ENCODE peak calls at places on chromosomes 13 and 19, in five cellular contexts. Z, Q, H, E and W are unnamed samples.

GRCh38 chr13:112733661-112734379 is 44.0 kb downstream of the ATP11A start:
- DNase-seq in Z (no peak), H (no peak), E (no peak), Q (peak), W (no peak)

GRCh38 chr19:19445911-19446361 is 40.5 kb downstream of the GATAD2A start:
- DNase-seq in H (no peak), E (no peak), Z (no peak), Q (no peak), W (no peak)

GRCh38 chr19:49977111-49977510 is 16.1 kb upstream of the SIGLEC11 start:
- DNase-seq in E (no peak), Z (no peak), H (no peak), Q (no peak), W (no peak)

GRCh38 chr13:47215741-47216140 is 318.9 kb upstream of the HTR2A start:
- DNase-seq in Q (no peak), E (no peak), Z (no peak), H (no peak), W (no peak)

GRCh38 chr19:590396-590745 is 690 bp downstream of the HCN2 start:
- DNase-seq in Z (no peak), Q (no peak), H (no peak), E (no peak), W (no peak)

GRCh38 chr19:18762125-18763023 is 28.7 kb downstream of the COMP start:
- DNase-seq in E (no peak), H (peak), Q (no peak), Z (no peak), W (no peak)

GRCh38 chr13:36154567-36155231 is 23.5 kb upstream of the DCLK1 start:
- DNase-seq in Z (no peak), E (no peak), H (no peak), Q (no peak), W (no peak)

GRCh38 chr19:43774103-43774939 is 6.5 kb downstream of the KCNN4 start:
- DNase-seq in E (no peak), Q (no peak), H (no peak), Z (no peak), W (no peak)

GRCh38 chr19:49157445-49158224 is at the start of gene TRPM4:
- DNase-seq in Q (peak), E (peak), H (peak), Z (no peak), W (peak)

GRCh38 chr13:22665531-22665930 is 515.2 kb upstream of the SGCG start:
- DNase-seq in H (peak), Z (no peak), Q (no peak), E (no peak), W (no peak)

GRCh38 chr19:3098515-3099346 is 4.6 kb downstream of the GNA11 start:
- DNase-seq in Q (no peak), Z (no peak), H (no peak), E (no peak), W (peak)

GRCh38 chr19:55336101-55336500 is 3.6 kb upstream of the KMT5C start:
- DNase-seq in E (no peak), Q (no peak), Z (no peak), H (no peak), W (no peak)

GRCh38 chr19:52527954-52528326 is 472 bp downstream of the ZNF808 start:
- DNase-seq in Z (no peak), Q (no peak), H (peak), E (no peak), W (no peak)

GRCh38 chr19:57558525-57558924 is 1.1 kb downstream of the ZNF550 start:
- DNase-seq in E (no peak), Q (no peak), Z (no peak), H (no peak), W (no peak)

GRCh38 chr19:17348700-17349099 is 11.3 kb downstream of the GTPBP3 start:
- DNase-seq in Q (no peak), Z (no peak), E (no peak), H (no peak), W (no peak)

GRCh38 chr13:112741185-112741755 is 51.4 kb downstream of the ATP11A start:
- DNase-seq in H (no peak), E (no peak), Z (no peak), Q (no peak), W (no peak)

GRCh38 chr19:54448037-54448773 is 794 bp upstream of the LENG8 start:
- DNase-seq in Z (no peak), H (peak), E (no peak), Q (peak), W (no peak)

GRCh38 chr19:1082165-1082927 is 12.8 kb downstream of the POLR2E start:
- DNase-seq in E (peak), H (peak), Z (no peak), Q (no peak), W (peak)

GRCh38 chr19:52527134-52527953 is at the start of gene ZNF808:
- DNase-seq in Q (peak), Z (peak), H (peak), E (peak), W (peak)

GRCh38 chr19:41431426-41432386 is 4.5 kb upstream of the B3GNT8 start:
- DNase-seq in Q (no peak), E (no peak), Z (peak), H (peak), W (no peak)

GRCh38 chr19:10027158-10027997 is 14.1 kb downstream of the RDH8 start:
- DNase-seq in E (no peak), H (peak), Z (peak), Q (peak), W (peak)

GRCh38 chr19:41998246-41999020 is 4.4 kb upstream of the ATP1A3 start:
- DNase-seq in Q (peak), E (no peak), H (no peak), Z (no peak), W (peak)

GRCh38 chr19:19597809-19598306 is 20.6 kb downstream of the PBX4 start:
- DNase-seq in H (no peak), Q (no peak), Z (no peak), E (no peak), W (peak)

GRCh38 chr19:13832096-13832495 is 36.9 kb downstream of the ZSWIM4 start:
- DNase-seq in Q (no peak), Z (no peak), E (no peak), H (no peak), W (no peak)

GRCh38 chr19:35251456-35251855 is 2.7 kb downstream of the LSR start:
- DNase-seq in H (no peak), E (no peak), Z (no peak), Q (no peak), W (no peak)

GRCh38 chr19:17685451-17686026 is 2.6 kb downstream of the UNC13A start:
- DNase-seq in E (no peak), H (no peak), Z (no peak), Q (no peak), W (no peak)

GRCh38 chr19:42332059-42332458 is 6.6 kb downstream of the MEGF8 start:
- DNase-seq in Z (no peak), H (no peak), Q (no peak), E (no peak), W (no peak)

GRCh38 chr13:43698743-43699142 is 88.0 kb downstream of the ENOX1 start:
- DNase-seq in Q (no peak), H (no peak), Z (no peak), E (no peak), W (no peak)

GRCh38 chr19:39351537-39352037 is 9.4 kb downstream of the SAMD4B start:
- DNase-seq in E (no peak), H (no peak), Q (no peak), Z (no peak), W (peak)

GRCh38 chr13:29301027-29301426 is 294.5 kb downstream of the SLC7A1 start:
- DNase-seq in Q (no peak), Z (no peak), E (no peak), H (no peak), W (no peak)

GRCh38 chr19:38742296-38742695 is 2.0 kb downstream of the CAPN12 start:
- DNase-seq in Q (no peak), Z (no peak), E (no peak), H (no peak), W (no peak)

GRCh38 chr13:23868521-23868920 is 20.7 kb downstream of the MIPEP start:
- DNase-seq in Q (no peak), E (no peak), H (no peak), Z (no peak), W (no peak)

GRCh38 chr19:43738780-43739211 is 16.0 kb downstream of the SMG9 start:
- DNase-seq in H (peak), Z (no peak), E (no peak), Q (no peak), W (no peak)

GRCh38 chr19:46251415-46251814 is 21.9 kb downstream of the IGFL1 start:
- DNase-seq in H (peak), Z (no peak), Q (no peak), E (no peak), W (no peak)

GRCh38 chr13:40383132-40383531 is 283.3 kb downstream of the FOXO1 start:
- DNase-seq in H (no peak), Q (no peak), E (no peak), Z (no peak), W (no peak)

GRCh38 chr19:38661996-38662395 is 14.5 kb downstream of the ACTN4 start:
- DNase-seq in E (no peak), Z (no peak), H (peak), Q (no peak), W (no peak)

GRCh38 chr19:45400192-45400591 is 4.7 kb downstream of the PPP1R13L start:
- DNase-seq in H (peak), Q (no peak), E (no peak), Z (no peak), W (no peak)